ENCODE peak calls at places on chromosome 14, in five cellular contexts. I is endothelial cell of umbilical vein, O is heart left ventricle, T is body of pancreas, G is Peyer's patch. J is an unnamed sample. For H3K4me1 and H3K27me3, the result is how much of the 10 kb centered on the place peaks cover.

GRCh38 chr14:79395061-79395460 is 816.2 kb downstream of the DIO2 start:
- DNase-seq in G (no peak), T (no peak), O (no peak), I (no peak), J (no peak)

GRCh38 chr14:79712302-79712950 is 498.9 kb downstream of the DIO2 start:
- DNase-seq in I (no peak), O (no peak), T (no peak), G (no peak), J (no peak)

GRCh38 chr14:64442300-64442988 is 22.9 kb upstream of the AKAP5 start:
- DNase-seq in T (no peak), I (no peak), G (no peak), O (peak), J (no peak)

GRCh38 chr14:23550827-23551265 is 719 bp downstream of the ZFHX2 start:
- DNase-seq in I (no peak), T (no peak), O (no peak), G (peak), J (no peak)

GRCh38 chr14:56659964-56660551 is 80.5 kb downstream of the TMEM260 start:
- DNase-seq in O (no peak), T (no peak), I (peak), G (no peak), J (no peak)

GRCh38 chr14:52949711-52950409 is 990 bp downstream of the FERMT2 start:
- DNase-seq in I (peak), O (no peak), T (peak), G (no peak), J (peak)

GRCh38 chr14:43316427-43316826 is 1190.7 kb downstream of the FSCB start:
- DNase-seq in I (no peak), G (no peak), O (no peak), T (no peak), J (no peak)

GRCh38 chr14:89308232-89308959 is 108.6 kb downstream of the FOXN3 start:
- DNase-seq in G (no peak), O (no peak), T (no peak), I (no peak), J (no peak)

GRCh38 chr14:49250109-49250508 is 336.1 kb downstream of the RPS29 start:
- DNase-seq in O (no peak), T (no peak), G (no peak), I (no peak), J (no peak)

GRCh38 chr14:33950320-33951182 is at the start of gene EGLN3:
- DNase-seq in G (peak), O (peak), I (peak), T (peak), J (peak)

GRCh38 chr14:45211295-45211694 is 41.7 kb downstream of the MIS18BP1 start:
- DNase-seq in O (no peak), I (no peak), G (no peak), T (no peak), J (no peak)

GRCh38 chr14:103871596-103872480 is 24.5 kb upstream of the PPP1R13B start:
- DNase-seq in O (peak), G (peak), I (no peak), T (peak), J (no peak)

GRCh38 chr14:90911121-90911520 is 94.9 kb upstream of the TTC7B start:
- DNase-seq in O (no peak), I (no peak), T (no peak), G (no peak), J (no peak)

GRCh38 chr14:49992448-49992847 is 99.6 kb downstream of the ARF6 start:
- DNase-seq in I (no peak), T (no peak), G (no peak), O (no peak), J (no peak)

GRCh38 chr14:37709419-37710195 is 114.2 kb downstream of the TTC6 start:
- DNase-seq in I (peak), O (no peak), T (no peak), G (no peak), J (no peak)

GRCh38 chr14:73802431-73803188 is 49.0 kb upstream of the PTGR2 start:
- DNase-seq in T (no peak), G (peak), O (no peak), I (peak), J (no peak)

GRCh38 chr14:45198551-45198950 is 54.5 kb downstream of the MIS18BP1 start:
- DNase-seq in O (no peak), T (no peak), I (no peak), G (no peak), J (no peak)

GRCh38 chr14:103624860-103625259 is 4.2 kb upstream of the KLC1 start:
- DNase-seq in O (peak), T (peak), G (peak), I (peak), J (peak)

GRCh38 chr14:69138189-69138535 is 14.8 kb downstream of the DCAF5 start:
- DNase-seq in I (peak), G (no peak), O (no peak), T (no peak), J (no peak)

GRCh38 chr14:81784084-81784483 is 250.4 kb upstream of the SEL1L start:
- DNase-seq in O (no peak), I (no peak), T (no peak), G (no peak), J (no peak)

GRCh38 chr14:66635435-66635834 is 127.5 kb downstream of the GPHN start:
- DNase-seq in G (no peak), I (no peak), O (no peak), T (no peak), J (no peak)

GRCh38 chr14:26068060-26068459 is 529.8 kb downstream of the NOVA1 start:
- DNase-seq in O (no peak), G (no peak), I (no peak), T (no peak), J (no peak)

GRCh38 chr14:58298477-58298879 is at the start of gene ARID4A:
- DNase-seq in G (peak), T (peak), O (peak), I (no peak), J (peak)

GRCh38 chr14:96626121-96626768 is 124.1 kb downstream of the PAPOLA start:
- DNase-seq in I (no peak), G (no peak), T (no peak), O (no peak), J (no peak)

GRCh38 chr14:52442602-52443001 is 109.7 kb downstream of the TXNDC16 start:
- DNase-seq in O (no peak), T (no peak), G (no peak), I (no peak), J (no peak)

GRCh38 chr14:74548881-74549280 is 55.3 kb downstream of the ISCA2 start:
- DNase-seq in I (no peak), G (no peak), T (no peak), O (peak), J (peak)

GRCh38 chr14:73227812-73228781 is 9.2 kb upstream of the PAPLN start:
- DNase-seq in I (peak), O (peak), G (no peak), T (peak), J (no peak)

GRCh38 chr14:68471964-68472508 is 320.8 kb downstream of the ZFP36L1 start:
- DNase-seq in I (no peak), O (no peak), T (peak), G (no peak), J (no peak)

GRCh38 chr14:68674538-68675232 is 118.2 kb downstream of the ZFP36L1 start:
- DNase-seq in G (no peak), I (no peak), O (no peak), T (no peak), J (no peak)

GRCh38 chr14:103594265-103594664 is 31.5 kb downstream of the COA8 start:
- DNase-seq in G (no peak), T (peak), O (peak), I (no peak), J (peak)

GRCh38 chr14:53001787-53002378 is 51.0 kb upstream of the FERMT2 start:
- DNase-seq in T (no peak), O (no peak), I (no peak), G (no peak), J (no peak)

DNA sequence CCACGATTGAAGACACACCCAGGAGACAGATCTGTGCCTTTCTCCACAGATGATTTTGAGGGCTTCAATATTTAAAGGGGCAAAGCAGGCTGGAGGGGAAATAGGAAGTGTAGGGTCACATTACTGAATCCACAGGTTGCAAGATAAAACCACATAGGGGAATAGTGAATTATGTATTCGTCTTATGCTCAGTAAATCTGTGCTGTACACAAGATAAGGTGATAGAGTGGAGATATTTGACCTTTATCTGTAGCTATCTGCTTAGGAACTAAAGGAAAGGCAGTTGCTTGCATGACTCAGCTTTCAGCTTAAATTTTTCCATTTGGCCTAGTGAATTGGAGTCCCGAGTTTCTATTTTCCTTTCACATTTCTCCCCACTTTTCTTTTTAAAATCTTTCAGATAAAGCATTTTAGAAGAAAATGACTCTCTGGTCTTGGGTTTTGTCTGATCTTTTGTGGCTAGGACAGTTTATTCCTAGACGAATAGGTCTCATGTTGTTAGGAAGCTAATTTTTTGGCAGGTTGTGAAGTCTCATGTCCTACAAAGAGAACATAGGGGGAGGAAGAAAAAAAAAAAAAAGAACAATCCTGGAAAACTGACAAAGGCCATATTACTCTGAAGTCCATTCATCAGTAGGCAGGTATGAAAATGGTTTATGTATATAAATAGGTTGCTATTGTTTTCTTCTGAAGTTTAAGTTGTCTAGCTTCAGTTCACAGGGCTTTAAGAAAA is 55.4 kb downstream of the FBXO33 start:
- DNase-seq in G (no peak), O (no peak), T (no peak), I (peak), J (no peak)
- H3K4me1 ChIP-seq in G (under half), O (under half), T (under half), I (under half), J (under half)

DNA sequence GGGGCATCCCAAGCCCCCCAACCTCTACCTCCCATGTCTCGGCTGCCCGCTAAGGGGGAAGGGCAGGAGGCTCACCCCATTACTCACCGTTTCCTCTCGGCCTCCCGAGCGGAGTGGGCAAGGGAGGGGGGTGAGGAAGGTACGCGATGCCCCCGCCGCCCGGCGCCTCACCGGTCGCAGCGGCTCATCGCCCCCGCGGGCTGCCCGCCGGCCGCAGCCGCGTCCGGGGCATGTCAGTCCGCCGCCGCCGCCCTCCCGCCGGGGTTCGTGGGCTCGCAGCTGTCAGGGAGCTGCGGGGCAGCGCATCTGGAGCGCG is 501 bp downstream of the SLC8A3 start:
- DNase-seq in O (no peak), T (no peak), I (peak), G (no peak), J (no peak)
- H3K27me3 ChIP-seq in O (under half), T (under half), I (under half), G (under half), J (under half)

GRCh38 chr14:105860615-105861580 is 334.5 kb downstream of the TMEM121 start:
- DNase-seq in T (no peak), I (no peak), G (peak), O (no peak), J (peak)
- TF ChIP-seq POLR2A in T (no peak), I (no peak), G (no peak), O (no peak), J (no peak)

DNA sequence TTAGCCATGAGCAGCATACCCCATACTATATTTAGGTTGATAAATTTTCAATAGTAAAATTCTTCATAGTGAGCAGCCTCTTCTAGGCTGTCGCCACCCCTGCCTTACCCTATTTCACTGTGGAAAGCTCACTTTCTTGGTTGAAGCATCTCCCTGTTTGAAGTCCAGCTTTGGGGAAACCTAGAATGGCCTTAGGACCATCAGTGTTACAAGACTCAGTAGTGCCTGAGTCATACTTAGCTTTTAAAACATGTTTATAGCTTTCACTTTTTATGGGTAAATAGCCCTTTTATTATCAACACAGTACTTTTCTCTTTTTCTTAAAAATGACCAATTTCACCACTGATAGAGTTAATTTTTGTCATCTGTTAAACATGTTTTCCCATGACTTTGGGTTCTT is 37.1 kb downstream of the FUT8 start:
- DNase-seq in O (no peak), T (no peak), G (no peak), I (no peak), J (no peak)
- H3K4me1 ChIP-seq in O (under half), T (under half), G (under half), I (under half), J (under half)